ENCODE peak calls at places on chromosomes 4 and X, in six cellular contexts. J, R, H, V, W and E are unnamed samples.

GRCh38 chr4:130288576-130288975 is 1192.6 kb downstream of the C4orf33 start:
- DNase-seq in J (no peak), R (no peak), H (no peak), V (no peak), W (no peak), E (no peak)

GRCh38 chr4:32073542-32073941 is 1353.4 kb downstream of the PCDH7 start:
- DNase-seq in J (no peak), R (no peak), H (no peak), V (no peak), W (no peak), E (no peak)

GRCh38 chrX:95330292-95330691 is 1354.3 kb upstream of the DIAPH2 start:
- DNase-seq in J (no peak), R (no peak), H (no peak), V (no peak), W (no peak), E (no peak)

GRCh38 chrX:131405497-131405896 is 116.4 kb upstream of the IGSF1 start:
- DNase-seq in J (no peak), R (peak), H (no peak), V (peak), W (no peak), E (no peak)

GRCh38 chrX:2147928-2148327 is 352.8 kb downstream of the DHRSX start:
- DNase-seq in J (no peak), R (no peak), H (no peak), V (no peak), W (no peak), E (no peak)

GRCh38 chr4:141134586-141134985 is 1.3 kb upstream of the RNF150 start:
- DNase-seq in J (no peak), R (no peak), H (no peak), V (no peak), W (no peak), E (no peak)

GRCh38 chr4:127783971-127784519 is 1.9 kb downstream of the HSPA4L start:
- DNase-seq in J (no peak), R (no peak), H (no peak), V (no peak), W (no peak), E (no peak)

GRCh38 chrX:136046295-136046894 is 61.2 kb downstream of the SLC9A6 start:
- DNase-seq in J (no peak), R (no peak), H (no peak), V (no peak), W (no peak), E (no peak)

GRCh38 chr4:26069218-26069617 is 155.2 kb downstream of the SMIM20 start:
- DNase-seq in J (no peak), R (peak), H (no peak), V (peak), W (no peak), E (no peak)

GRCh38 chr4:11111876-11112275 is 316.8 kb downstream of the HS3ST1 start:
- DNase-seq in J (no peak), R (no peak), H (no peak), V (no peak), W (no peak), E (no peak)

GRCh38 chr4:1556541-1557220 is 127.4 kb downstream of the FAM53A start:
- DNase-seq in J (no peak), R (no peak), H (no peak), V (no peak), W (no peak), E (no peak)

GRCh38 chr4:100907465-100908454 is 389.9 kb upstream of the EMCN start:
- DNase-seq in J (no peak), R (peak), H (no peak), V (peak), W (no peak), E (no peak)